ENCODE peak calls at places on chromosomes 5 and 9, in ten cellular contexts. E is tibial nerve, G is K562, T is uterus, M is right lobe of liver, Y is H1, Z is heart left ventricle, X is stomach, F is lower leg skin, R is sigmoid colon. K is an unnamed sample.

GRCh38 chr5:149228610-149229297 is 42.9 kb upstream of the AFAP1L1 start:
- DNase-seq in E (no peak), G (peak), T (peak), M (peak), Y (no peak), Z (peak), X (no peak), F (no peak), R (peak), K (no peak)

GRCh38 chr5:178371362-178372090 is 138.9 kb upstream of the PHYKPL start:
- DNase-seq in E (no peak), G (no peak), T (no peak), M (no peak), Y (no peak), Z (no peak), X (no peak), F (no peak), R (no peak), K (no peak)

GRCh38 chr9:93149361-93149760 is 15.3 kb upstream of the NINJ1 start:
- DNase-seq in E (no peak), G (no peak), T (no peak), M (no peak), Y (no peak), Z (no peak), X (no peak), F (no peak), R (no peak), K (no peak)

GRCh38 chr5:125812631-125813030 is 610.6 kb upstream of the GRAMD2B start:
- DNase-seq in E (no peak), G (no peak), T (no peak), M (no peak), Y (no peak), Z (no peak), X (no peak), F (no peak), R (no peak), K (no peak)

GRCh38 chr9:68931821-68932220 is 82.1 kb downstream of the PRKACG start:
- DNase-seq in E (no peak), G (no peak), T (no peak), M (no peak), Y (no peak), Z (no peak), X (no peak), F (no peak), R (no peak), K (no peak)

GRCh38 chr5:22644859-22645258 is 208.3 kb downstream of the CDH12 start:
- DNase-seq in E (no peak), G (no peak), T (no peak), M (no peak), Y (no peak), Z (no peak), X (no peak), F (no peak), R (no peak), K (no peak)

GRCh38 chr5:80408976-80409926 is 1.4 kb downstream of the ZFYVE16 start:
- DNase-seq in E (no peak), G (peak), T (no peak), M (no peak), Y (no peak), Z (no peak), X (no peak), F (no peak), R (no peak), K (no peak)

GRCh38 chr9:94796687-94797086 is 70.2 kb downstream of the AOPEP start:
- DNase-seq in E (no peak), G (no peak), T (no peak), M (no peak), Y (no peak), Z (no peak), X (no peak), F (no peak), R (no peak), K (no peak)

GRCh38 chr5:169192572-169192971 is 108.4 kb downstream of the SLIT3 start:
- DNase-seq in E (no peak), G (no peak), T (no peak), M (no peak), Y (no peak), Z (no peak), X (no peak), F (no peak), R (no peak), K (no peak)

GRCh38 chr9:112841261-112841660 is 49.4 kb downstream of the SLC46A2 start:
- DNase-seq in E (no peak), G (no peak), T (no peak), M (no peak), Y (no peak), Z (no peak), X (no peak), F (no peak), R (no peak), K (no peak)

GRCh38 chr9:129885670-129886106 is 50.4 kb downstream of the USP20 start:
- DNase-seq in E (peak), G (peak), T (peak), M (peak), Y (peak), Z (peak), X (peak), F (peak), R (peak), K (peak)

GRCh38 chr9:128146591-128147120 is 2.6 kb upstream of the LCN2 start:
- DNase-seq in E (no peak), G (no peak), T (no peak), M (peak), Y (no peak), Z (peak), X (no peak), F (no peak), R (no peak), K (peak)

GRCh38 chr5:149348463-149348862 is 3.2 kb downstream of the GRPEL2 start:
- DNase-seq in E (no peak), G (no peak), T (no peak), M (no peak), Y (no peak), Z (no peak), X (no peak), F (no peak), R (no peak), K (no peak)

GRCh38 chr9:87464110-87464991 is 33.3 kb upstream of the DAPK1 start:
- DNase-seq in E (no peak), G (no peak), T (peak), M (no peak), Y (no peak), Z (no peak), X (no peak), F (no peak), R (peak), K (no peak)

GRCh38 chr5:134226441-134227192 is 744 bp upstream of the PPP2CA start:
- DNase-seq in E (peak), G (no peak), T (peak), M (no peak), Y (no peak), Z (no peak), X (peak), F (no peak), R (no peak), K (no peak)
- TF ChIP-seq POLR2A in E (peak), G (peak), T (no peak), M (peak), Y (no peak), Z (no peak), X (peak), F (no peak), R (peak), K (peak)

DNA sequence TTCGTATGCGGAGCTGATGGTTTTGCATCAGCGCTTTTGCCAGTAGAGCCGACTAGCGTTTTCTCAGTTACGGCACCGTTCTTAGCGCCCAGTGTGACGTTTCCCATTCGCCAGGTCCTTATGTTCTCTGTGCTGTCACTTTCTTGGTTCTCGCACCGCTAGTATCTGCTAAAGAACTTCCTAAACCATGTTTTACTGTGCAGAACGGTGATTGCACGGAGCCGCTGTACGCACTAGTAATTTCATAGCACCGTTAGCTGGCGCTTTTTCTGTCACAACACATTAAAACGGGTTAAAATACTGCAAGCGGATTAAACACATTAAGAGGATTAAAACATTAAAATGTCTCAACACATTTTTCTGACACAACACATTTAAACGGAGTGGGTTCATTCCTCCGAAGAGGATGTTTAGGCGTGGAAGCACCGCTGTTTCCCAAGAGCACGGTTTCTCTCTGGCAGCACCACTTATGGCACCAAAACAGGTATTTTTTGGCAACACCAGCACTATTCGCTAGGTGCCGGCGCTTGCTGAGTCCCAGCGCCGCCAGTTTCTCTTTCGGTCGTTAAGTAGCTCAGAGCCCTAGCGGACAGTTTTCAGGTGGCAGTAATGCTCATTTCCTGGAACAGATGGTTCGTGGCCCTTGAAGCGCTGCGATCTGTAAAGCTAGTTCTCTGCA is 20.4 kb downstream of the ANXA2R start:
- DNase-seq in E (no peak), G (no peak), T (peak), M (peak), Y (no peak), Z (peak), X (peak), F (peak), R (no peak), K (peak)
- TF ChIP-seq POLR2A in E (no peak), G (no peak), T (no peak), M (peak), Y (no peak), Z (no peak), X (no peak), F (no peak), R (no peak), K (no peak)

DNA sequence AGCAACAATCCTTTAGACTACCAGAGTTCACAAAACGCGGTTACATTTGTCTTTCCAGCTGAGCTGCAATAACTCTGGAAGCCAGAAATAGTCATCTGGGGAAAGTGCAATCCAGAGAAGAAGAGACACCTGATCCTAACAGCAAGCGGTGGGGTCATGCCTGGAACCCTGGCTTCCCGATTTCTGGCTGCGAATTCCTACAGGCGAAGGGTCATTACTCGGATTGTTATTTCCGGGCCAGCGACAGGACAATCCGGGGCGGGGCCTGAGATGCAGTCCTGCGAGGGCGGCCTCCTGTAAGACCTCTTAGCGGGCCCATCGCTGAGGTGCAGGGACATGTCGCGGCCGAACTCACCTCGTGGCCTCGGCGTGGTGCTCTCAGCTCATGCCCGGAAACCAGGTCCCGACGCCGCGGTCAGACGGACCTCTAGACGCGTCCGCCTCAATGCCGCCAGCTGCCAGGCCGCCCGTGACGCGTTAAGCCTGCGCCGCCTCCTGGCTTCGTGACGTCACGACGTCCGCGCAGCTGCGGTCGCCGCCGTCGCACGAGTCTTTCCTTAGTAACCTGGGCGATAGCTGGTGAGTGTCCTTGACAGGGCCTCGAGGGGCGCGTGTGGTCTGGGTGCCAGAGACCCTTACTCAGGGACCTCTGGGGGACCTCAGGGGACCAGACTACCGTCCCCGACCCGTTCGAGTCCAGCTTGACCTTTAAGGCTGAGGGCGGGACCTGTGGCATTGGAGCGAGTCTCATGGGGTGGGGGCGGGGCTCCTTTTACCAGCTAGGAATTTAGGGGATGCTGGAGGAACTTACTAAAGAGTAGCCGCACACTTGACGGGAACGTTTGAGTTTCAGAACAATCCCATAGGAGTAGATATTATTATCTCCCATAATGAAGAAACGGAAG is at the start of the genes MRRF and RBM18:
- DNase-seq in E (peak), G (peak), T (peak), M (peak), Y (peak), Z (peak), X (peak), F (peak), R (peak), K (peak)
- TF ChIP-seq POLR2A in E (peak), G (peak), T (peak), M (peak), Y (peak), Z (peak), X (no peak), F (no peak), R (no peak), K (peak)

GRCh38 chr9:72926506-72926905 is 26.3 kb downstream of the ALDH1A1 start:
- DNase-seq in E (no peak), G (no peak), T (no peak), M (no peak), Y (no peak), Z (no peak), X (no peak), F (no peak), R (no peak), K (no peak)
- TF ChIP-seq POLR2A in E (no peak), G (no peak), T (no peak), M (no peak), Y (no peak), Z (no peak), X (no peak), F (no peak), R (no peak), K (no peak)

K was measured in suprapubic skin.